ENCODE peak calls at places on chromosomes 13 and 19, in five cellular contexts. F is cardiac fibroblast, N is lower leg skin, Z is neural progenitor cell, C is astrocyte of the spinal cord. V is an unnamed sample.

GRCh38 chr19:4870025-4870700 is 2.7 kb upstream of the PLIN3 start:
- DNase-seq in F (peak; percentile 94), N (peak; percentile 47), Z (no peak), C (peak; percentile 90), V (peak; percentile 84)

GRCh38 chr13:47216176-47216822 is 319.4 kb upstream of the HTR2A start:
- DNase-seq in F (peak; percentile 13), Z (no peak), N (no peak), C (no peak), V (no peak)

GRCh38 chr13:84994582-84994981 is 804.6 kb downstream of the SLITRK6 start:
- DNase-seq in N (no peak), F (no peak), C (peak; percentile 13), Z (no peak), V (no peak)

GRCh38 chr13:114107686-114108081 is 24.7 kb downstream of the RASA3 start:
- DNase-seq in F (peak; percentile 84), C (peak; percentile 84), Z (no peak), N (no peak), V (peak; percentile 75)

GRCh38 chr13:32581177-32581786 is 5.0 kb upstream of the PDS5B start:
- DNase-seq in F (peak; percentile 67), C (peak; percentile 40), Z (peak; percentile 8), N (no peak), V (no peak)

GRCh38 chr13:77298403-77298802 is 28.5 kb downstream of the MYCBP2 start:
- DNase-seq in C (no peak), F (no peak), Z (no peak), N (no peak), V (no peak)

GRCh38 chr13:44470623-44471562 is 97.3 kb downstream of the SERP2 start:
- DNase-seq in N (no peak), F (peak; percentile 46), Z (peak; percentile 35), C (peak; percentile 51), V (no peak)

GRCh38 chr13:65856464-65856863 is 1373.7 kb downstream of the PCDH9 start:
- DNase-seq in N (no peak), Z (no peak), F (peak; percentile 31), C (peak; percentile 68), V (peak; percentile 66)

GRCh38 chr13:27549406-27549981 is 70.8 kb downstream of the LNX2 start:
- DNase-seq in N (no peak), C (no peak), F (no peak), Z (no peak), V (no peak)

GRCh38 chr19:10086904-10087256 is 763 bp downstream of the SHFL start:
- DNase-seq in Z (peak; percentile 21), F (no peak), C (no peak), N (no peak), V (no peak)

GRCh38 chr19:36113895-36114762 is 546 bp downstream of the POLR2I start:
- DNase-seq in Z (peak; percentile 45), N (peak; percentile 38), C (no peak), F (peak; percentile 48), V (no peak)

GRCh38 chr13:77345150-77345780 is 18.4 kb upstream of the MYCBP2 start:
- DNase-seq in C (no peak), F (no peak), N (no peak), Z (no peak), V (no peak)

GRCh38 chr13:35914662-35915061 is 216.5 kb downstream of the DCLK1 start:
- DNase-seq in C (no peak), N (no peak), F (no peak), Z (no peak), V (no peak)

GRCh38 chr19:8487137-8487851 is 15.1 kb downstream of the PRAM1 start:
- DNase-seq in N (no peak), C (no peak), Z (no peak), F (no peak), V (no peak)

DNA sequence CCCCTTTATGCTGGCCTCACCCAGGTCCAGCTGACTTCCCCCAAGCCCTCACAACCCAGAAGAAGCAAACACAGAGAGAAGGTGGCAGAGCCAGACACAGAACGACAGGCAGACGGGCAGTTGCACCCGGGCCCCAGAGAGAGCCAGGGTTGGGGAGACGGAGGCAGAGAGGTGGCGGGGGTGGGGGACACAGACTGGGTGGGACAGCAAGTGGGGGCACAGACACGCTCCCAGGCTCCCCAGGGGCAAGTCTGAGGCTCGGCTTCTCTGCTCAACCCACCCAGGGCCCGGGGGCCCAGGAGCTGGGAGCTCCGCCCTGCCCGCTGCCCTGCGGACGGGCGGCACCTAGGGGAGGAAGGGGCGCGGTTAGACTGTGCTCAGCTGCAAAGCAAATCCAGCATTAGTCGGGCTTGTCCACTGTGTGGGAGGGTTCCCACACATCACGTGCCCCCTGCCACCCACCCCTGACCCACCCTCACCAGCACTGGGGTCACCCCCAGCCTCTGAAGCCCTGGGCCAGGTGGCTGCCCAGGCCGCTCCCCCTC is 31.3 kb upstream of the ASF1B start:
- DNase-seq in N (no peak), C (no peak), F (no peak), Z (no peak), V (no peak)
- H3K4me3 ChIP-seq in N (no peak overlapping the region), C (no peak overlapping the region), F (no peak overlapping the region), Z (no peak overlapping the region), V (no peak overlapping the region)

GRCh38 chr13:20828540-20829364 is 55.0 kb upstream of the EEF1AKMT1 start:
- DNase-seq in Z (peak; percentile 72), F (peak; percentile 75), C (peak; percentile 70), N (no peak), V (no peak)

GRCh38 chr13:20831254-20831653 is 57.5 kb upstream of the EEF1AKMT1 start:
- DNase-seq in F (no peak), C (no peak), N (no peak), Z (no peak), V (no peak)

GRCh38 chr13:20833900-20834679 is 60.3 kb upstream of the EEF1AKMT1 start:
- DNase-seq in F (no peak), Z (no peak), N (no peak), C (no peak), V (no peak)

GRCh38 chr13:20832861-20833260 is 59.1 kb upstream of the EEF1AKMT1 start:
- DNase-seq in C (no peak), Z (no peak), N (no peak), F (no peak), V (no peak)

GRCh38 chr13:20831933-20832332 is 58.2 kb upstream of the EEF1AKMT1 start:
- DNase-seq in N (no peak), F (no peak), Z (no peak), C (no peak), V (no peak)
- H3K4me3 ChIP-seq in N (no peak overlapping the region), F (no peak overlapping the region), Z (no peak overlapping the region), C (no peak overlapping the region), V (no peak overlapping the region)

GRCh38 chr13:41133951-41134350 is 1.3 kb upstream of the KBTBD6 start:
- DNase-seq in C (no peak), F (no peak), Z (no peak), N (no peak), V (no peak)

GRCh38 chr13:41132512-41133152 is at the start of gene KBTBD6:
- DNase-seq in Z (peak; percentile 99), N (peak; percentile 95), F (peak; percentile 99), C (peak; percentile 99), V (peak; percentile 98)

GRCh38 chr13:41127746-41128145 is 4.9 kb downstream of the KBTBD6 start:
- DNase-seq in N (no peak), F (peak; percentile 24), C (no peak), Z (no peak), V (no peak)

DNA sequence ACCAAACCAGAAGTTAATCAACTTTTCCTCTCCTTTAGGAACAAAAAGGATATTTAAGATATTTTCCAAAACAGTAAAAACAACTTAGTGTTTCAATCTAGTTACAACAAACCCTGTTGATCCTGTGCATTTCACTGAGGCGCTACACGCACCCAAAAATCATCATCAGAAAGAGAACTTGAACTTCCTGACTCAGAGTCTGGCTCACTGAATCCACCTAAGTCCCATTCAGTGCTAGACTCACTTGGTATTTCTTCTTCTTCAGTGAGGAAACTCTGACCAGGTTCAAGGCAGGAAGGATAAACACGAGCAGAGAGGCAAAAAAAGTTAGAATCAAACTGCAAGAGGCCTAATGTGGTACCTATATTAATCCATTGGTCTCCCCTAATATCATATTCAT is 2.2 kb downstream of the KBTBD6 start:
- DNase-seq in C (no peak), N (no peak), Z (no peak), F (no peak), V (no peak)
- H3K4me3 ChIP-seq in C (no peak overlapping the region), N (no peak overlapping the region), Z (peak overlapping the region; percentile 30), F (no peak overlapping the region), V (peak overlapping the region; percentile 24)

DNA sequence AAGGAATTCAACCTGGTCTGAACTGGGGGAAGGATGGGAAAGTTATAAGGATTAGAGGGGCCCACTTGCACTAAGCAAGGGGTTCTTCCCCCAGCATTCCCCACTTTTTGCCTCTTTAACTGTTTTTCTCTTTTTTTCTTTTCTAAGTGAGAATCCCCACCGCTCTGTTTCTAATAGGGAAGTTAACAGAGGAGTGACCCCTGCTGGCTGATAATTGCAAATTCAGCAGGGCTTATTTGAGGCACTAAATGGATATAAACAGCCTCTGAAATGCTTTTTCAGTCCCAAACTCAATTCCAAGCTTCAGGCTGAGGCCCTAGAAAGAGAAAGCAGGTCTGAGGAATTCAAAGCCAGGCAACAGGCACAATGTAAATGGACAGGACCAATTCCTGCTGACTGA is 38.2 kb upstream of the CEACAM21 start:
- DNase-seq in C (peak; percentile 6), F (peak; percentile 51), N (no peak), Z (no peak), V (no peak)
- H3K4me3 ChIP-seq in C (no peak overlapping the region), F (no peak overlapping the region), N (no peak overlapping the region), Z (no peak overlapping the region), V (no peak overlapping the region)

DNA sequence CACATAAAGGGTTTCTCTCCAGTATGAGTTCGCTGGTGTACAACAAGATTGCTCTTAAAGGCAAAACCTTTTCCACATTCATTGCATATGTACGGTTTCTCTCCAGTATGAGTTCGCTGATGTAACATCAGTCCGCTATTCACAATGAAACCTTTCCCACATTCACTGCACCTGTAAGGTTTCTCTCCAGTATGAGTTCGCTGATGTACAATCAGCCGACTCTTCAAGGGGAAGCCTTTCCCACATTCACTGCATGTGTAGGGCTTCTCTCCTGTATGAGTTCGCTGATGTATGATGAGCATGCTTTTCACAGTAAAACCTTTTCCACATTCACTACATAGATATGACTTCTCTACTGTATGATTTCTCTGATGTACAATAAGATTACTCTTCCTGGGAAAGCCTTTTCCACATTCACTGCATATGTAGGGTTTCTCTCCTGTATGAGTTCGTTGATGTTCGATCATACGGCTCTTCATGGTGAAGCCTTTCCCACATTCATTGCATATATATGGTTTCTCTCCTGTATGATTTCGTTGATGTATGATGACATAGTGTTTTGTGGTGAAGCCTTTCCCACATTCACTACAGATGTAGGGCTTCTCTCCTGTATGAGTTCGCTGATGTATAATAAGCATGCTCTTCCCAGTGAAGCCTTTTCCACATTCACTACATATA is 6.0 kb upstream of the ZNF614 start:
- DNase-seq in Z (no peak), N (no peak), C (peak; percentile 17), F (peak; percentile 6), V (no peak)
- H3K4me3 ChIP-seq in Z (no peak overlapping the region), N (no peak overlapping the region), C (no peak overlapping the region), F (no peak overlapping the region), V (no peak overlapping the region)

GRCh38 chr13:29819157-29819556 is 31.3 kb downstream of the UBL3 start:
- DNase-seq in F (no peak), C (no peak), N (no peak), Z (no peak), V (no peak)
- H3K4me3 ChIP-seq in F (no peak overlapping the region), C (no peak overlapping the region), N (no peak overlapping the region), Z (no peak overlapping the region), V (no peak overlapping the region)

GRCh38 chr19:3099347-3100145 is 5.4 kb downstream of the GNA11 start:
- DNase-seq in C (no peak), F (no peak), N (no peak), Z (no peak), V (no peak)
- H3K4me3 ChIP-seq in C (no peak overlapping the region), F (no peak overlapping the region), N (no peak overlapping the region), Z (no peak overlapping the region), V (no peak overlapping the region)